ENCODE peak calls at places on chromosomes 13 and 19, in six cellular contexts. H is tibial artery, P is gastrocnemius medialis, D is cardiac fibroblast, Q is heart right ventricle, G is A673. U is an unnamed sample.
A peak's percentile ranks its signal among the peaks of the same experiment; 100 is the strongest.

GRCh38 chr19:8681345-8682021 is 17.1 kb downstream of the ACTL9 start:
- DNase-seq in D (peak; percentile 11), P (no peak), Q (no peak), H (no peak), G (no peak), U (no peak)

GRCh38 chr13:90032841-90033493 is 1314.5 kb upstream of the MIR17HG start:
- DNase-seq in Q (no peak), H (no peak), P (no peak), D (no peak), G (no peak), U (no peak)

GRCh38 chr13:25961294-25961693 is 90.5 kb downstream of the SHISA2 start:
- DNase-seq in H (no peak), P (no peak), G (no peak), Q (no peak), D (no peak), U (no peak)

GRCh38 chr19:10352764-10353671 is 13.6 kb upstream of the ICAM3 start:
- DNase-seq in G (no peak), D (peak; percentile 50), Q (peak; percentile 89), H (peak; percentile 68), P (peak; percentile 50), U (no peak)

GRCh38 chr19:17211547-17212446 is 3.4 kb upstream of the USE1 start:
- DNase-seq in Q (no peak), D (no peak), H (no peak), G (no peak), P (no peak), U (no peak)

GRCh38 chr13:76481738-76482137 is 404.5 kb downstream of the KCTD12 start:
- DNase-seq in P (no peak), G (no peak), D (no peak), H (no peak), Q (no peak), U (peak; percentile 74)

GRCh38 chr19:49425922-49426592 is 869 bp downstream of the GFY start:
- DNase-seq in Q (no peak), G (no peak), D (peak; percentile 53), H (no peak), P (no peak), U (no peak)

GRCh38 chr19:46529622-46530451 is 34.2 kb upstream of the PNMA8B start:
- DNase-seq in Q (peak; percentile 69), G (peak; percentile 76), P (peak; percentile 47), H (peak; percentile 78), D (peak; percentile 78), U (peak; percentile 57)

GRCh38 chr19:45098521-45099464 is 5.8 kb downstream of the PPP1R37 start:
- DNase-seq in P (peak; percentile 76), D (peak; percentile 47), H (no peak), G (peak; percentile 63), Q (peak; percentile 44), U (peak; percentile 52)

DNA sequence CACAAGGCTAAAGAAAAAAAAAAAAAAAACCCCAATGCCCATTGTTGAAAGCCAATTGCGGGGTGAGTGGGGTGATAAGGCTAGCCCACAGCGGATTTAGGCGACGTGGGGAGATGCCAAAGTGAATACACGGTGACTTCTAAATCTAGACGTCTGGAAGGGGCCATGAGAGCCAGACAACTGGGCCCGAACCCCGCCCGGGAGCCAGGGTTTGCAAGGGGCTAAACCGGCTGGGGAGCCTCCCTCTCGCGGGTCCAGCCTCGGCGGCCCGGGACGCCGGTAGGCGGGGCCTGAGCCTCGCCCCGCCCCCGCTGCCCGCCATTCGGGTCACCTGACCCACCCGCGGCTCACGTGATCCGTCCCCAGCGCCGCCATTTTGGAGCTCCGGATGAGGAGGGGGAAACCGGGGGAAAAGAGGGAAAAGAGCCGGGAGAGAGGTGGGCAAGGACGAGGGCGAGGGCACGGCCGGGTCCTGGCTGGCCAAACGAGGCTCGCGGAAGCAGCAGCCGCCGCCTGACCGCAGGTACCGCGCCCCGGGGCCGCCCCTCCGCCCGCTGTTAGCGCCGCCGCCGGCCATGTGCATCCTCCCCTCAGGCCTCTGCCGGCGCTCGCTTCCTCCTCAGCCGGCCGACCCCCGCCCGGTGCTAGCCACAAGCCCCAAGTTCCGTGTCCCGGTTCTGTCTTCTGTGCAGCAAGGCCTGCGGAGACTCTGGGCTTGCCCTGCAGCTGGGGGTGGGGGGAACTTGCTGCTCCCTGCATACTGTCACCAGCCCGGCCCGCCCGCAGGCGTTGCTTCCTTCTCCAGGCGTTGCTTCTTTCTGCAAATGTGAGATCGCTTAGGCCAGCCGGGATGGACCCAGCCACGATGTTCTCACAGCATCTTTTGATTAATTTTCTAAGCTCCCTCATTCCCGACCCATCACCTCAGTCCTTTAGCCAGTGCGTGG is at the start of gene ZNF507:
- DNase-seq in P (peak; percentile 75), Q (peak; percentile 82), H (peak; percentile 85), D (peak; percentile 77), G (peak; percentile 91), U (peak; percentile 76)
- TF ChIP-seq CTCF in P (no peak), Q (no peak), H (no peak), D (no peak), G (no peak), U (peak; percentile 7)

GRCh38 chr19:41533691-41534090 is 42.3 kb upstream of the CEACAM21 start:
- DNase-seq in H (no peak), P (no peak), G (no peak), Q (no peak), D (no peak), U (no peak)
- H3K4me3 ChIP-seq in H (no peak overlapping the region), P (no peak overlapping the region), G (no peak overlapping the region), Q (no peak overlapping the region), D (no peak overlapping the region), U (no peak overlapping the region)

DNA sequence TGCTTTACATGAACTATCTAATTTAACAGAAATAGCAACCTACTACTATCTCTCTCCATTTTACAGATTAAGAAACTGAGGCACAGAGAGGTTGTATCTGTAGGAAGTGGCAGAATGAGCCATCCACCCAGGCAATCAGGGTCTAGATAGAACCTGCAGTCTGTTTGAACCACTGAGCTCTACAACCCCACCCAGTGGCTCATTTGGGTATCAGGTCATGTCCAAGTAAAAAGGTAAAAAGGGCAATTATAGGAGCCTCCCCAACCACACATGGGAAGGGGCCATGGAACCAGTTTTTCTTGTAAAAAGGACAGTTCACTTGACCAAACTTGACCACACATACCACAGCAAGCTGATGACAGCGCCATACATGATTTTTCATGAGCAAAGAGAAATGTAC is 92.9 kb upstream of the SGCG start:
- DNase-seq in H (no peak), G (peak; percentile 48), P (no peak), Q (no peak), D (peak; percentile 22), U (peak; percentile 2)
- TF ChIP-seq CTCF in H (no peak), G (peak; percentile 65), P (no peak), Q (no peak), D (peak; percentile 44), U (peak; percentile 30)

DNA sequence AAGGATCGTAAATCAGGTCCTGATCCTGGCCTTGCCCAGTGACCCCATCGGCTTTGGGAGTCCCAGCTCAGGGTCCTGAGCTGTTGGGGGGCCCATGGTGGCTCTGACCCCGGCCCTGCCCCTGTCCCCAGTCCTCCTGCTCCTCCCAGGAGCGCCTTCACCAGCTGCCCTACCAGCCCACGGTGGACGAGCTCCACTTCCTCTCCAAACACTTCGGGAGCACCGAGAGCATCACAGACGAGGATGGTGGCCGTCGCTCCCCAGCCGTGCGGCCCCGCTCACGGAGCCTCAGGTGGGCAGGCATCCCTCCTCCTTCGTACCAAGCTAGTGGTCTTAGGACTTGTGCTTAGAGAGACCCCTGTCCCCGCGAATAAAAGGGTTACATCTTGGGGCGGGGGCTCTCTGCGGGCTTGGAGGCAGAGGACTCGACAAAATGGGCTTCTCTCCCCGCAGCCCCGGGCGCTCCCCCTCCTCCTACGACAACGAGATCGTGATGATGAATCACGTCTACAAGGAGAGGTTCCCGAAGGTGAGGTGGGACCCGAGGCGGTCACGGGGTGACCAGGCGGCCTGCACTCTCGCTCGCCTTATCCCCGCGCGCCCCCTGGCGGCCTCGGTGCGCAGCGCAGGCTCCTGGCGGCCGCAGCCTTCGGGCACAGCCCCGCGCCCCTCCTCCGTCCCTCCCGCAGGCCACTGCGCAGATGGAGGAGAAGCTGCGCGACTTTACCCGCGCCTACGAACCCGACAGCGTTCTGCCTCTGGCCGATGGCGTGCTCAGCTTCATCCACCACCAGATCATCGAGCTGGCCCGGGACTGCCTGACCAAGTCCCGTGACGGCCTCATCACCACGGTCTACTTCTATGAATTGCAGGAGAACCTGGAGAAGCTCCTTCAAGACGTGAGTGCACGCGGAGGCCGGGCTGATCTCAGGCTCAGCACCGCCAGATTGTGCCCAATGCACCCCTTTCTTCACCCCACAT is 9.1 kb downstream of the MAST1 start:
- DNase-seq in D (peak; percentile 82), Q (peak; percentile 68), P (peak; percentile 78), G (peak; percentile 76), H (peak; percentile 84), U (peak; percentile 66)
- H3K4me3 ChIP-seq in D (peak overlapping the region; percentile 32), Q (no peak overlapping the region), P (peak overlapping the region; percentile 23), G (peak overlapping the region; percentile 22), H (peak overlapping the region; percentile 16), U (no peak overlapping the region)

DNA sequence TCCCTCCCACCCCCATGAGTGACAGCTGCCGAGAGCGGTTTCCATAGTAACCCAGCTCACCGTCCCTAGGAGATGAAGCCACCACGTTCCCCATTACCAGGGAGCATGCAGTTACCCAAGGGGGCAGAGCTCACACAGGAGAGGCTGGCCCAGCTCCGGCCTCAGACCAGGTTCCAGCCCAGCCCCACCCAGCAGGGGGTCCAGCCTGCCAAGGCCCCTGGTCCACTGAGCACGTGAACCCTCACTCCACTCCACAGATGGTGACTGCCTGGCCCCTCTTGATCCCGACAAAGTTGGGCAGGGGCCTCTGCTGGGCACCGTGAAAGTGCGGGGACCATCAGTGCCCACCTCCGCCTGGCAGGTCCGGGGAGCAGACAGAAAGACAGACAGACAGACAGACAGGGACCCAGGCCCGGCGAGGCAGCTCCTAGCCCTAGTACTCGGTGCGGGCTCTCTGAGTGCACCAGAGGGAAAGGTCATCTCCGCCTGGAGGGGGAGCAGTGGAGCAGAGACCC is 50.7 kb downstream of the CELF5 start:
- DNase-seq in G (peak; percentile 61), P (no peak), D (no peak), H (no peak), Q (no peak), U (no peak)
- TF ChIP-seq CTCF in G (peak; percentile 81), P (no peak), D (peak; percentile 53), H (no peak), Q (no peak), U (peak; percentile 46)

GRCh38 chr13:113446488-113446854 is 6.8 kb downstream of the ADPRHL1 start:
- DNase-seq in Q (no peak), D (no peak), G (no peak), P (no peak), H (no peak), U (no peak)

GRCh38 chr13:113449693-113450347 is 3.5 kb downstream of the ADPRHL1 start:
- DNase-seq in H (peak; percentile 28), D (no peak), P (no peak), Q (no peak), G (no peak), U (no peak)

GRCh38 chr13:113448885-113449692 is 4.2 kb downstream of the ADPRHL1 start:
- DNase-seq in D (peak; percentile 22), H (peak; percentile 55), P (peak; percentile 69), Q (peak; percentile 28), G (peak; percentile 97), U (no peak)

GRCh38 chr13:113447596-113447995 is 5.7 kb downstream of the ADPRHL1 start:
- DNase-seq in H (peak; percentile 35), Q (no peak), P (no peak), D (no peak), G (no peak), U (no peak)

GRCh38 chr13:113448545-113448884 is 4.8 kb downstream of the ADPRHL1 start:
- DNase-seq in Q (peak; percentile 62), D (no peak), P (peak; percentile 76), H (peak; percentile 44), G (no peak), U (no peak)
- H3K4me3 ChIP-seq in Q (peak overlapping the region; percentile 53), D (no peak overlapping the region), P (peak overlapping the region; percentile 49), H (no peak overlapping the region), G (peak overlapping the region; percentile 58), U (no peak overlapping the region)

U was measured in astrocyte of the spinal cord.